ENCODE peak calls at places on chromosomes 12 and 14, in five cellular contexts. One of them, this sample, is unnamed.
A peak's percentile ranks its signal among the peaks of the same experiment; 100 is the strongest.

GRCh38 chr12:29316772-29317171 is 64.2 kb downstream of the ERGIC2 start:
- DNase-seq in fibroblast of lung: peak; percentile 94
- DNase-seq in upper lobe of left lung: no peak
- DNase-seq in hepatocyte: peak; percentile 9
- DNase-seq in IMR-90: peak; percentile 71
- DNase-seq in this sample: no peak

GRCh38 chr14:82855912-82856381 is 1322.3 kb upstream of the SEL1L start:
- DNase-seq in fibroblast of lung: peak; percentile 52
- DNase-seq in hepatocyte: peak; percentile 55
- DNase-seq in upper lobe of left lung: no peak
- DNase-seq in IMR-90: peak; percentile 60
- DNase-seq in this sample: peak; percentile 4

GRCh38 chr12:9649532-9649940 is 20.0 kb upstream of the CLEC2D start:
- DNase-seq in hepatocyte: peak; percentile 13
- DNase-seq in IMR-90: no peak
- DNase-seq in fibroblast of lung: no peak
- DNase-seq in upper lobe of left lung: no peak
- DNase-seq in this sample: no peak

GRCh38 chr12:118429703-118430383 is 53.5 kb downstream of the SUDS3 start:
- DNase-seq in IMR-90: no peak
- DNase-seq in upper lobe of left lung: no peak
- DNase-seq in fibroblast of lung: no peak
- DNase-seq in hepatocyte: no peak
- DNase-seq in this sample: no peak

GRCh38 chr14:30698463-30698862 is 76.3 kb downstream of the SCFD1 start:
- DNase-seq in upper lobe of left lung: no peak
- DNase-seq in hepatocyte: no peak
- DNase-seq in fibroblast of lung: no peak
- DNase-seq in IMR-90: no peak
- DNase-seq in this sample: no peak

GRCh38 chr12:89544730-89545184 is 18.9 kb upstream of the POC1B start:
- DNase-seq in IMR-90: no peak
- DNase-seq in fibroblast of lung: peak; percentile 28
- DNase-seq in hepatocyte: peak; percentile 32
- DNase-seq in upper lobe of left lung: no peak
- DNase-seq in this sample: no peak

GRCh38 chr14:51870620-51871019 is 10.2 kb downstream of the GNG2 start:
- DNase-seq in IMR-90: no peak
- DNase-seq in upper lobe of left lung: no peak
- DNase-seq in hepatocyte: no peak
- DNase-seq in fibroblast of lung: no peak
- DNase-seq in this sample: no peak

GRCh38 chr12:4274960-4275868 is 1.7 kb downstream of the CCND2 start:
- DNase-seq in IMR-90: peak; percentile 13
- DNase-seq in hepatocyte: peak; percentile 53
- DNase-seq in fibroblast of lung: no peak
- DNase-seq in upper lobe of left lung: peak; percentile 81
- DNase-seq in this sample: no peak

GRCh38 chr12:3313655-3314305 is 177.2 kb upstream of the PRMT8 start:
- DNase-seq in IMR-90: peak; percentile 20
- DNase-seq in hepatocyte: no peak
- DNase-seq in fibroblast of lung: no peak
- DNase-seq in upper lobe of left lung: no peak
- DNase-seq in this sample: peak; percentile 56

GRCh38 chr14:94933411-94933964 is 163.6 kb upstream of the GSC start:
- DNase-seq in fibroblast of lung: no peak
- DNase-seq in IMR-90: no peak
- DNase-seq in hepatocyte: no peak
- DNase-seq in upper lobe of left lung: no peak
- DNase-seq in this sample: no peak

GRCh38 chr12:53120685-53121525 is 17.6 kb downstream of the SOAT2 start:
- DNase-seq in fibroblast of lung: no peak
- DNase-seq in hepatocyte: no peak
- DNase-seq in IMR-90: no peak
- DNase-seq in upper lobe of left lung: no peak
- DNase-seq in this sample: peak; percentile 13

GRCh38 chr12:117045175-117045997 is 53.8 kb downstream of the TESC start:
- DNase-seq in hepatocyte: no peak
- DNase-seq in upper lobe of left lung: peak; percentile 69
- DNase-seq in fibroblast of lung: no peak
- DNase-seq in IMR-90: no peak
- DNase-seq in this sample: no peak

GRCh38 chr14:89247457-89248122 is 169.4 kb downstream of the FOXN3 start:
- DNase-seq in upper lobe of left lung: no peak
- DNase-seq in fibroblast of lung: no peak
- DNase-seq in IMR-90: no peak
- DNase-seq in hepatocyte: no peak
- DNase-seq in this sample: no peak

GRCh38 chr12:59239993-59240392 is 319.7 kb upstream of the LRIG3 start:
- DNase-seq in IMR-90: no peak
- DNase-seq in upper lobe of left lung: no peak
- DNase-seq in hepatocyte: no peak
- DNase-seq in fibroblast of lung: no peak
- DNase-seq in this sample: no peak

GRCh38 chr14:32470161-32470705 is 141.1 kb downstream of the AKAP6 start:
- DNase-seq in IMR-90: peak; percentile 54
- DNase-seq in upper lobe of left lung: no peak
- DNase-seq in hepatocyte: no peak
- DNase-seq in fibroblast of lung: no peak
- DNase-seq in this sample: no peak

GRCh38 chr14:34039428-34040047 is 88.7 kb upstream of the EGLN3 start:
- DNase-seq in IMR-90: no peak
- DNase-seq in fibroblast of lung: no peak
- DNase-seq in upper lobe of left lung: no peak
- DNase-seq in hepatocyte: no peak
- DNase-seq in this sample: no peak

GRCh38 chr14:53126705-53127104 is 26.4 kb downstream of the DDHD1 start:
- DNase-seq in upper lobe of left lung: no peak
- DNase-seq in hepatocyte: no peak
- DNase-seq in IMR-90: no peak
- DNase-seq in fibroblast of lung: no peak
- DNase-seq in this sample: no peak

GRCh38 chr12:49019435-49020317 is 1.1 kb upstream of the PRKAG1 start:
- DNase-seq in upper lobe of left lung: no peak
- DNase-seq in hepatocyte: peak; percentile 47
- DNase-seq in fibroblast of lung: peak; percentile 41
- DNase-seq in IMR-90: peak; percentile 23
- DNase-seq in this sample: peak; percentile 77

GRCh38 chr12:58967551-58967950 is 47.2 kb upstream of the LRIG3 start:
- DNase-seq in hepatocyte: no peak
- DNase-seq in IMR-90: peak; percentile 59
- DNase-seq in fibroblast of lung: peak; percentile 26
- DNase-seq in upper lobe of left lung: no peak
- DNase-seq in this sample: no peak

GRCh38 chr12:66051361-66051760 is 79.2 kb downstream of the LLPH start:
- DNase-seq in upper lobe of left lung: no peak
- DNase-seq in fibroblast of lung: peak; percentile 52
- DNase-seq in hepatocyte: no peak
- DNase-seq in IMR-90: no peak
- DNase-seq in this sample: no peak

GRCh38 chr12:120453977-120454376 is 7.7 kb downstream of the GATC start:
- DNase-seq in hepatocyte: no peak
- DNase-seq in fibroblast of lung: peak; percentile 16
- DNase-seq in IMR-90: peak; percentile 19
- DNase-seq in upper lobe of left lung: no peak
- DNase-seq in this sample: peak; percentile 56

DNA sequence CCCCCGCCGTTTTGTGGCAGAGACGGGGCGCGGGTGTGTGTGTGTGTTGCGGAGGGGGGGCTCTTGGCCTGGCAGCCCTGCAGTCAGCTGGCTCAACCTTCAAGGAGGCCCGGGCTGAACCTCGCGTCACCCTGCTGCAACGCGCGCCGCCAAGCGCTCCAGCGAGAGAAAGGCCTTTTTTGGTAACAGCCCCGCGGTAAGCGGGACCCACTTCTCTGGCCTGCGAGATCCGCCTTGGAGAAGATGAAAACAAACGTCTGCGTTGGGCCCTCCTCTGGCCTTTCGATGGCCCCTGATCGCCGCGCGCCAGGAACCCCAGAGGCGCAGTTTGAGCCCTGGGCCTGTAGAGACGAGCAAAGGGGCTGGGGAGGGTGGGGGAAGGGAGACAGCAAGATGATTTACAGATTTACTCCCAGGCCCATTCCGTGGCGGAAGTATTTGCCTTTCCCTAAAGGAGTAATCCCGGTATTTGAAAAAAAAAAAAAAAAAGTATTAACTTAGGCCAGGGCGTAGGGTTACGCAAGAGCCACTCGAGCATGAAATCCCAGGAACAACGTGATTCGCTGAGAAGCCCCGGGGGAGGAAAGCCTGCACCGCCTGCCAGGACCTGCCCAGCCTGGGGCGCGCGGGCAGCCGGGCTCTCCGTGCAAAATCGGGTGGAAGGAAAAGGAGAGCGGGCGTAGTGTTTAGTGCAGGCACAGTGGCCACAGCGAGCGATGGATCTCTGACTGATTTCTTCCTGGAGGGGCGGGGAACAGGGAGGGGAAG is 4.5 kb upstream of the IRF2BPL start:
- DNase-seq in hepatocyte: peak; percentile 95
- DNase-seq in fibroblast of lung: peak; percentile 99
- DNase-seq in upper lobe of left lung: peak; percentile 95
- DNase-seq in IMR-90: peak; percentile 98
- DNase-seq in this sample: peak; percentile 83
- TF ChIP-seq CTCF in hepatocyte: peak; percentile 33
- TF ChIP-seq CTCF in fibroblast of lung: peak; percentile 6
- TF ChIP-seq CTCF in upper lobe of left lung: no peak
- TF ChIP-seq CTCF in IMR-90: peak; percentile 16
- TF ChIP-seq CTCF in this sample: peak; percentile 34

DNA sequence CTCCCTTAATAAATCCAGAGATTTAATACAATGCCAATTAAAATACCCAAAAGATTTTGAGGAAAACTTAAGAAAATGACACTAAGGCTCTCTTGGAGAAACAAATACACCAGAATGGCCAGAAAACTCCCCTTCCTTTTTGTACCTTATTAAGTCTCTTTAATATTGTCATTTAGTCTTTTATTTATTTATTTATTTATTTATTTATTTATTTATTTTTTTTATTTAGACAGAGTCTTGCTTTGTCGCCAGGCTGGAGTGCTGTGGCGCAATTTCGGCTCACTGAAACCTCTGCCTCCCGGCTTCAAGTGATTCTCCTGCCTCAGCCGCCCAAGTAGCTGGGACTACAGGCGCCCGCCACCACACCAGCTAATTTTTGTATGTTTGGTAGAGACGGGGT is 210.6 kb downstream of the DACT1 start:
- DNase-seq in fibroblast of lung: no peak
- DNase-seq in upper lobe of left lung: no peak
- DNase-seq in IMR-90: no peak
- DNase-seq in hepatocyte: no peak
- DNase-seq in this sample: no peak
- TF ChIP-seq CTCF in fibroblast of lung: no peak
- TF ChIP-seq CTCF in upper lobe of left lung: no peak
- TF ChIP-seq CTCF in IMR-90: no peak
- TF ChIP-seq CTCF in hepatocyte: no peak
- TF ChIP-seq CTCF in this sample: no peak

DNA sequence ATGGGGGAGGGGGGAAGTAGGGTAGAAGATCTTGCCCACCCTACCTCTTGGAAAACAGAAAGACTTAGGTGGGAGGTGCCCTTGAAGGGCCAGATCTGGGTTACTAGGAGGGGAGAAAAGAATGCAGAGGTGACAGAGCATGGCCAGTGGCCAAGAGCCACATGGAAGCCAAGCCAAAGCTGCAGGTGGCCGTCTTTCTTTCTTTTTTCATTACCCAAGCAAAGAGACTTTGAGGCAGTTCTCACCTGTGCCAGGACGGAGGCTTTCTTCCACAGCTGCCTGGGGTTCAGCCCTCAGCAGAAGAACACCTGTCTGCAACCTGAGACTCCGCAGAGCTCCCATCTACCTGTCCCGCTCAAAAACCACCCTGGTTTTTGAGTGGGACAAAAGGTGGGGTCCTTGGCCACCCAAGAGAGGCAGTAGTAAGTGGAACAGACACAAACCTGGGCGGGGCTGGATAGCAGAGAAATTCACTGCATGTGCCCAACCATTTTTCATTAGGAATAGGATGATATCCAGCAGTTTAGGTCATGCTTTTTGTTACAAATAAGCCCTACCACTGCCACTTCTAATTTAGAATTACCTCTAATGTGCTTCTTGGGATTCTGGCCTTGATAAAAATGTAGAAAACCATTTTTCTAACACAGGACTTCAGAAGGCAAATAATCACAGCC is 116.5 kb downstream of the DYRK2 start:
- DNase-seq in upper lobe of left lung: no peak
- DNase-seq in fibroblast of lung: no peak
- DNase-seq in IMR-90: no peak
- DNase-seq in hepatocyte: no peak
- DNase-seq in this sample: no peak
- TF ChIP-seq CTCF in upper lobe of left lung: no peak
- TF ChIP-seq CTCF in fibroblast of lung: no peak
- TF ChIP-seq CTCF in IMR-90: no peak
- TF ChIP-seq CTCF in hepatocyte: no peak
- TF ChIP-seq CTCF in this sample: no peak

GRCh38 chr14:102915292-102916110 is 7.0 kb upstream of the AMN start:
- DNase-seq in fibroblast of lung: no peak
- DNase-seq in hepatocyte: no peak
- DNase-seq in upper lobe of left lung: peak; percentile 57
- DNase-seq in IMR-90: no peak
- DNase-seq in this sample: peak; percentile 34

GRCh38 chr14:102911541-102911951 is 10.9 kb upstream of the AMN start:
- DNase-seq in upper lobe of left lung: peak; percentile 47
- DNase-seq in IMR-90: no peak
- DNase-seq in fibroblast of lung: no peak
- DNase-seq in hepatocyte: no peak
- DNase-seq in this sample: no peak

GRCh38 chr14:102914474-102915291 is 7.8 kb upstream of the AMN start:
- DNase-seq in hepatocyte: no peak
- DNase-seq in fibroblast of lung: no peak
- DNase-seq in IMR-90: no peak
- DNase-seq in upper lobe of left lung: peak; percentile 81
- DNase-seq in this sample: peak; percentile 54

GRCh38 chr14:102911991-102912761 is 10.3 kb upstream of the AMN start:
- DNase-seq in fibroblast of lung: no peak
- DNase-seq in IMR-90: no peak
- DNase-seq in hepatocyte: no peak
- DNase-seq in upper lobe of left lung: peak; percentile 61
- DNase-seq in this sample: no peak

DNA sequence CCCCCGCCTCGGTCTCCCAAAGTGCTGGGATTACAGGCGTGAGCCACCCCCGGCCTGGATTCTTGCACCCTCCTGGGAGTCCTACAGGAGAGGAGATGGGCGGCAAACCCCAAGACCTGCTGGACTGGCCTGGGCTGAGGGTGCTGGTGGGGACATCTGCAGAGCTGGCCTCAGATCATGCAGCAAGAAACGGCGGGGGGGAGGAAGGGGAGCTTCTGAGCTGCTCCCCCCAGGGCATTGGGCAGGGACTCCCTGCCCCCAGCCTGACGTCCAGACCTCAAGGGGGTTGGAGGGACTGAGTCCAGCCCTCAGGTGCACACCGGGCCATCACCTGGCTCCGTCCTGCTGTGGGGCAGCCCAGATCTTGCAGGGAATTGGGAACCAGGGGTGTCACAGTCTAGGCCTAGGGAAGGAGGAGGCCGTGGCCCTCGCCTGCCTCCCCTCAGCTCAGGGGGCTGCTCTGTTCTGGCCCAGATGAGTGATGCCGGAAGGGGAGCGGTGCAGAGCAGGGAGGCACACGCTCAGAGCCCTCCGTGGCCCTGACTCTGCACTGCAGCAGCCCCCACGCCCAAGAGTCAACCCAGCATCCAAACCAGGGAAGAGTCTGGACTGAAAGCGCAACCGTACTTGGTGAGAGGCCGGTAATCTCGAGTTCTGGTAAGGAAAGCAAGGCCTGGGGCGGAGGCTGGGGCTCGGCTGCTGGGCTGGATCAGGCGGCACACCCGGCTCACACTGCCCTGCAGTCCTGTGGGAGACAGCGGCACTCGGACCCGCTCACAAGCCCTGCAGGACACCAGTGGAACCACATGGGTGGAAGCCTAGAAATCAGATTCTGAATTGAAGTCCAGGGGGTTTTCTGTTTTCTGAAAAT is 8.9 kb upstream of the AMN start:
- DNase-seq in IMR-90: no peak
- DNase-seq in fibroblast of lung: no peak
- DNase-seq in hepatocyte: no peak
- DNase-seq in upper lobe of left lung: peak; percentile 68
- DNase-seq in this sample: no peak
- TF ChIP-seq CTCF in IMR-90: no peak
- TF ChIP-seq CTCF in fibroblast of lung: no peak
- TF ChIP-seq CTCF in hepatocyte: no peak
- TF ChIP-seq CTCF in upper lobe of left lung: no peak
- TF ChIP-seq CTCF in this sample: no peak

This sample was measured in GM13977.